ENCODE peak calls at places on chromosomes 12 and 14, in six cellular contexts. One of them, this sample, is unnamed.

GRCh38 chr14:34081126-34081575 is 130.3 kb upstream of the EGLN3 start:
- DNase-seq in A549: no peak
- DNase-seq in sciatic nerve: no peak
- DNase-seq in pancreas: no peak
- DNase-seq in Panc1: no peak
- DNase-seq in MV-4-11: no peak
- DNase-seq in this sample: no peak

GRCh38 chr12:30795660-30796507 is 41.1 kb upstream of the CAPRIN2 start:
- DNase-seq in pancreas: peak
- DNase-seq in A549: peak
- DNase-seq in Panc1: peak
- DNase-seq in sciatic nerve: peak
- DNase-seq in MV-4-11: no peak
- DNase-seq in this sample: peak

GRCh38 chr14:66495214-66496098 is 9.3 kb downstream of the CCDC196 start:
- DNase-seq in sciatic nerve: no peak
- DNase-seq in MV-4-11: peak
- DNase-seq in pancreas: peak
- DNase-seq in Panc1: no peak
- DNase-seq in A549: peak
- DNase-seq in this sample: no peak

GRCh38 chr12:86727151-86727550 is 471.0 kb upstream of the MGAT4C start:
- DNase-seq in sciatic nerve: no peak
- DNase-seq in A549: peak
- DNase-seq in MV-4-11: no peak
- DNase-seq in pancreas: no peak
- DNase-seq in Panc1: no peak
- DNase-seq in this sample: no peak

GRCh38 chr14:68233385-68233784 is 413.8 kb downstream of the RAD51B start:
- DNase-seq in MV-4-11: no peak
- DNase-seq in A549: no peak
- DNase-seq in Panc1: no peak
- DNase-seq in sciatic nerve: no peak
- DNase-seq in pancreas: no peak
- DNase-seq in this sample: no peak

GRCh38 chr12:71476513-71476912 is 36.9 kb downstream of the LGR5 start:
- DNase-seq in MV-4-11: no peak
- DNase-seq in Panc1: no peak
- DNase-seq in A549: no peak
- DNase-seq in sciatic nerve: no peak
- DNase-seq in pancreas: no peak
- DNase-seq in this sample: no peak

GRCh38 chr14:73913256-73913655 is 26.6 kb downstream of the ZNF410 start:
- DNase-seq in Panc1: no peak
- DNase-seq in A549: peak
- DNase-seq in pancreas: no peak
- DNase-seq in MV-4-11: no peak
- DNase-seq in sciatic nerve: no peak
- DNase-seq in this sample: no peak

GRCh38 chr14:39488600-39488999 is 56.4 kb upstream of the FBXO33 start:
- DNase-seq in sciatic nerve: no peak
- DNase-seq in MV-4-11: no peak
- DNase-seq in Panc1: no peak
- DNase-seq in pancreas: no peak
- DNase-seq in A549: no peak
- DNase-seq in this sample: no peak

GRCh38 chr12:12539411-12539810 is 23.3 kb downstream of the DUSP16 start:
- DNase-seq in pancreas: no peak
- DNase-seq in A549: peak
- DNase-seq in MV-4-11: no peak
- DNase-seq in sciatic nerve: no peak
- DNase-seq in Panc1: no peak
- DNase-seq in this sample: no peak

GRCh38 chr14:74737753-74738325 is 24.9 kb downstream of the FCF1 start:
- DNase-seq in Panc1: no peak
- DNase-seq in sciatic nerve: no peak
- DNase-seq in A549: peak
- DNase-seq in pancreas: no peak
- DNase-seq in MV-4-11: no peak
- DNase-seq in this sample: no peak

GRCh38 chr14:61866932-61867920 is 105.0 kb downstream of the SNAPC1 start:
- DNase-seq in pancreas: no peak
- DNase-seq in MV-4-11: peak
- DNase-seq in Panc1: no peak
- DNase-seq in sciatic nerve: no peak
- DNase-seq in A549: peak
- DNase-seq in this sample: no peak

GRCh38 chr12:92002673-92003382 is 142.8 kb downstream of the BTG1 start:
- DNase-seq in pancreas: no peak
- DNase-seq in MV-4-11: no peak
- DNase-seq in sciatic nerve: no peak
- DNase-seq in Panc1: no peak
- DNase-seq in A549: no peak
- DNase-seq in this sample: no peak

GRCh38 chr14:33611405-33612183 is 339.3 kb downstream of the EGLN3 start:
- DNase-seq in Panc1: no peak
- DNase-seq in sciatic nerve: no peak
- DNase-seq in A549: no peak
- DNase-seq in pancreas: no peak
- DNase-seq in MV-4-11: no peak
- DNase-seq in this sample: no peak

GRCh38 chr14:33432407-33433023 is 493.8 kb downstream of the NPAS3 start:
- DNase-seq in MV-4-11: peak
- DNase-seq in A549: peak
- DNase-seq in pancreas: peak
- DNase-seq in sciatic nerve: no peak
- DNase-seq in Panc1: no peak
- DNase-seq in this sample: no peak

GRCh38 chr12:106583578-106584103 is 837 bp downstream of the RFX4 start:
- DNase-seq in A549: peak
- DNase-seq in sciatic nerve: no peak
- DNase-seq in Panc1: no peak
- DNase-seq in MV-4-11: no peak
- DNase-seq in pancreas: no peak
- DNase-seq in this sample: peak

GRCh38 chr12:124652661-124653060 is 85.2 kb upstream of the NCOR2 start:
- DNase-seq in A549: no peak
- DNase-seq in Panc1: no peak
- DNase-seq in pancreas: no peak
- DNase-seq in sciatic nerve: no peak
- DNase-seq in MV-4-11: no peak
- DNase-seq in this sample: no peak

GRCh38 chr12:130013771-130014484 is 110.1 kb upstream of the TMEM132D start:
- DNase-seq in Panc1: peak
- DNase-seq in MV-4-11: no peak
- DNase-seq in sciatic nerve: peak
- DNase-seq in pancreas: peak
- DNase-seq in A549: peak
- DNase-seq in this sample: no peak

GRCh38 chr12:56104815-56105476 is 587 bp downstream of the PA2G4 start:
- DNase-seq in MV-4-11: peak
- DNase-seq in Panc1: no peak
- DNase-seq in A549: peak
- DNase-seq in sciatic nerve: no peak
- DNase-seq in pancreas: no peak
- DNase-seq in this sample: no peak

GRCh38 chr14:61347771-61348443 is 26.5 kb downstream of the PRKCH start:
- DNase-seq in MV-4-11: peak
- DNase-seq in A549: no peak
- DNase-seq in pancreas: no peak
- DNase-seq in sciatic nerve: no peak
- DNase-seq in Panc1: no peak
- DNase-seq in this sample: no peak

GRCh38 chr12:131682511-131682895 is 28.4 kb upstream of the SFSWAP start:
- DNase-seq in A549: no peak
- DNase-seq in pancreas: no peak
- DNase-seq in sciatic nerve: no peak
- DNase-seq in MV-4-11: peak
- DNase-seq in Panc1: no peak
- DNase-seq in this sample: no peak

GRCh38 chr12:53820503-53820902 is 68.7 kb upstream of the CISTR start:
- DNase-seq in Panc1: no peak
- DNase-seq in pancreas: no peak
- DNase-seq in sciatic nerve: no peak
- DNase-seq in A549: peak
- DNase-seq in MV-4-11: no peak
- DNase-seq in this sample: no peak